ENCODE peak calls at places on chromosome 7, in four cellular contexts. One of them, this sample, is unnamed.

GRCh38 chr7:49773082-49773938 is at the start of gene VWC2:
- DNase-seq in foreskin fibroblast: no peak
- DNase-seq in nucleus accumbens: no peak
- DNase-seq in NCI-H774: no peak
- DNase-seq in this sample: peak

GRCh38 chr7:70523626-70524351 is 608.2 kb upstream of the GALNT17 start:
- DNase-seq in foreskin fibroblast: no peak
- DNase-seq in nucleus accumbens: no peak
- DNase-seq in NCI-H774: no peak
- DNase-seq in this sample: no peak

GRCh38 chr7:40987571-40987970 is 715.3 kb downstream of the INHBA start:
- DNase-seq in nucleus accumbens: no peak
- DNase-seq in NCI-H774: no peak
- DNase-seq in foreskin fibroblast: no peak
- DNase-seq in this sample: no peak

GRCh38 chr7:132996581-132997242 is 85.2 kb downstream of the CHCHD3 start:
- DNase-seq in NCI-H774: no peak
- DNase-seq in nucleus accumbens: no peak
- DNase-seq in foreskin fibroblast: no peak
- DNase-seq in this sample: no peak

GRCh38 chr7:45451636-45452035 is 122.5 kb upstream of the ADCY1 start:
- DNase-seq in nucleus accumbens: no peak
- DNase-seq in NCI-H774: no peak
- DNase-seq in foreskin fibroblast: peak
- DNase-seq in this sample: no peak

GRCh38 chr7:8430643-8431042 is 2.8 kb upstream of the NXPH1 start:
- DNase-seq in nucleus accumbens: no peak
- DNase-seq in foreskin fibroblast: no peak
- DNase-seq in NCI-H774: no peak
- DNase-seq in this sample: no peak

GRCh38 chr7:30692882-30693281 is 10.6 kb upstream of the CRHR2 start:
- DNase-seq in nucleus accumbens: no peak
- DNase-seq in NCI-H774: no peak
- DNase-seq in foreskin fibroblast: no peak
- DNase-seq in this sample: no peak

GRCh38 chr7:106767498-106768323 is 97.4 kb upstream of the PIK3CG start:
- DNase-seq in foreskin fibroblast: peak
- DNase-seq in NCI-H774: no peak
- DNase-seq in nucleus accumbens: no peak
- DNase-seq in this sample: no peak

GRCh38 chr7:101402081-101402779 is 39.6 kb downstream of the COL26A1 start:
- DNase-seq in NCI-H774: no peak
- DNase-seq in nucleus accumbens: no peak
- DNase-seq in foreskin fibroblast: peak
- DNase-seq in this sample: no peak

GRCh38 chr7:13240349-13240748 is 552.9 kb downstream of the ARL4A start:
- DNase-seq in NCI-H774: no peak
- DNase-seq in nucleus accumbens: no peak
- DNase-seq in foreskin fibroblast: peak
- DNase-seq in this sample: no peak

GRCh38 chr7:15977663-15978062 is 291.2 kb upstream of the MEOX2 start:
- DNase-seq in nucleus accumbens: no peak
- DNase-seq in NCI-H774: no peak
- DNase-seq in foreskin fibroblast: peak
- DNase-seq in this sample: no peak

GRCh38 chr7:122975341-122975740 is 20.2 kb downstream of the TAS2R16 start:
- DNase-seq in foreskin fibroblast: no peak
- DNase-seq in nucleus accumbens: no peak
- DNase-seq in NCI-H774: no peak
- DNase-seq in this sample: no peak

GRCh38 chr7:41891967-41892755 is 189.3 kb upstream of the INHBA start:
- DNase-seq in NCI-H774: no peak
- DNase-seq in nucleus accumbens: no peak
- DNase-seq in foreskin fibroblast: no peak
- DNase-seq in this sample: no peak

GRCh38 chr7:143519411-143520131 is 41.9 kb downstream of the TAS2R41 start:
- DNase-seq in foreskin fibroblast: peak
- DNase-seq in NCI-H774: no peak
- DNase-seq in nucleus accumbens: no peak
- DNase-seq in this sample: no peak

GRCh38 chr7:13948019-13948781 is 41.3 kb downstream of the ETV1 start:
- DNase-seq in foreskin fibroblast: peak
- DNase-seq in NCI-H774: peak
- DNase-seq in nucleus accumbens: no peak
- DNase-seq in this sample: no peak

GRCh38 chr7:27106181-27106905 is 3.9 kb upstream of the HOXA2 start:
- DNase-seq in nucleus accumbens: no peak
- DNase-seq in NCI-H774: no peak
- DNase-seq in foreskin fibroblast: peak
- DNase-seq in this sample: no peak

GRCh38 chr7:155791214-155791737 is 21.0 kb downstream of the SHH start:
- DNase-seq in foreskin fibroblast: no peak
- DNase-seq in NCI-H774: no peak
- DNase-seq in nucleus accumbens: no peak
- DNase-seq in this sample: no peak

GRCh38 chr7:101169838-101170531 is 4.6 kb upstream of the VGF start:
- DNase-seq in nucleus accumbens: peak
- DNase-seq in NCI-H774: peak
- DNase-seq in foreskin fibroblast: peak
- DNase-seq in this sample: peak

GRCh38 chr7:28729276-28729675 is 228.9 kb downstream of the TRIL start:
- DNase-seq in NCI-H774: peak
- DNase-seq in foreskin fibroblast: no peak
- DNase-seq in nucleus accumbens: no peak
- DNase-seq in this sample: no peak

GRCh38 chr7:16816820-16817219 is 12.0 kb upstream of the AGR2 start:
- DNase-seq in foreskin fibroblast: no peak
- DNase-seq in NCI-H774: no peak
- DNase-seq in nucleus accumbens: no peak
- DNase-seq in this sample: no peak

GRCh38 chr7:102129636-102130370 is 156.9 kb upstream of the SH2B2 start:
- DNase-seq in NCI-H774: no peak
- DNase-seq in nucleus accumbens: no peak
- DNase-seq in foreskin fibroblast: no peak
- DNase-seq in this sample: no peak

GRCh38 chr7:88226886-88227516 is 7.2 kb upstream of the SRI start:
- DNase-seq in NCI-H774: no peak
- DNase-seq in nucleus accumbens: no peak
- DNase-seq in foreskin fibroblast: peak
- DNase-seq in this sample: no peak

GRCh38 chr7:45215611-45216062 is 58.0 kb downstream of the RAMP3 start:
- DNase-seq in foreskin fibroblast: no peak
- DNase-seq in nucleus accumbens: no peak
- DNase-seq in NCI-H774: peak
- DNase-seq in this sample: no peak

GRCh38 chr7:25578991-25579687 is 350.9 kb upstream of the NPVF start:
- DNase-seq in foreskin fibroblast: no peak
- DNase-seq in NCI-H774: no peak
- DNase-seq in nucleus accumbens: no peak
- DNase-seq in this sample: no peak

GRCh38 chr7:70719120-70719519 is 412.8 kb upstream of the GALNT17 start:
- DNase-seq in NCI-H774: peak
- DNase-seq in foreskin fibroblast: no peak
- DNase-seq in nucleus accumbens: no peak
- DNase-seq in this sample: no peak

GRCh38 chr7:167087-167855 is 25.1 kb upstream of the FAM20C start:
- DNase-seq in foreskin fibroblast: no peak
- DNase-seq in NCI-H774: no peak
- DNase-seq in nucleus accumbens: no peak
- DNase-seq in this sample: no peak

GRCh38 chr7:43362652-43363428 is 220.1 kb upstream of the STK17A start:
- DNase-seq in NCI-H774: peak
- DNase-seq in nucleus accumbens: no peak
- DNase-seq in foreskin fibroblast: peak
- DNase-seq in this sample: no peak

GRCh38 chr7:47400741-47401206 is 181.1 kb downstream of the TNS3 start:
- DNase-seq in NCI-H774: no peak
- DNase-seq in nucleus accumbens: no peak
- DNase-seq in foreskin fibroblast: no peak
- DNase-seq in this sample: no peak

GRCh38 chr7:30321992-30322637 is 37.7 kb downstream of the ZNRF2 start:
- DNase-seq in nucleus accumbens: no peak
- DNase-seq in NCI-H774: no peak
- DNase-seq in foreskin fibroblast: peak
- DNase-seq in this sample: no peak

GRCh38 chr7:104807676-104808075 is 206.3 kb upstream of the KMT2E start:
- DNase-seq in foreskin fibroblast: no peak
- DNase-seq in nucleus accumbens: no peak
- DNase-seq in NCI-H774: no peak
- DNase-seq in this sample: no peak

GRCh38 chr7:120799147-120799546 is 58.8 kb downstream of the TSPAN12 start:
- DNase-seq in nucleus accumbens: no peak
- DNase-seq in foreskin fibroblast: no peak
- DNase-seq in NCI-H774: no peak
- DNase-seq in this sample: no peak

GRCh38 chr7:105680505-105681187 is 99.4 kb upstream of the EFCAB10 start:
- DNase-seq in nucleus accumbens: no peak
- DNase-seq in NCI-H774: no peak
- DNase-seq in foreskin fibroblast: peak
- DNase-seq in this sample: no peak

GRCh38 chr7:107961399-107961798 is 41.6 kb downstream of the LAMB1 start:
- DNase-seq in NCI-H774: no peak
- DNase-seq in foreskin fibroblast: peak
- DNase-seq in nucleus accumbens: no peak
- DNase-seq in this sample: no peak

GRCh38 chr7:109336531-109336930 is 766.9 kb downstream of the DNAJB9 start:
- DNase-seq in nucleus accumbens: no peak
- DNase-seq in foreskin fibroblast: no peak
- DNase-seq in NCI-H774: no peak
- DNase-seq in this sample: no peak

GRCh38 chr7:8125680-8126444 is 136.1 kb downstream of the ICA1 start:
- DNase-seq in NCI-H774: no peak
- DNase-seq in nucleus accumbens: no peak
- DNase-seq in foreskin fibroblast: no peak
- DNase-seq in this sample: no peak

GRCh38 chr7:66627151-66627681 is 1.5 kb upstream of the KCTD7 start:
- DNase-seq in NCI-H774: no peak
- DNase-seq in foreskin fibroblast: peak
- DNase-seq in nucleus accumbens: no peak
- DNase-seq in this sample: no peak

GRCh38 chr7:70238171-70238575 is 639.9 kb downstream of the AUTS2 start:
- DNase-seq in nucleus accumbens: no peak
- DNase-seq in NCI-H774: no peak
- DNase-seq in foreskin fibroblast: no peak
- DNase-seq in this sample: no peak

GRCh38 chr7:77327067-77327931 is 88.8 kb downstream of the GSAP start:
- DNase-seq in foreskin fibroblast: peak
- DNase-seq in nucleus accumbens: no peak
- DNase-seq in NCI-H774: no peak
- DNase-seq in this sample: no peak

GRCh38 chr7:136056827-136057226 is 79.7 kb upstream of the MTPN start:
- DNase-seq in nucleus accumbens: no peak
- DNase-seq in NCI-H774: no peak
- DNase-seq in foreskin fibroblast: no peak
- DNase-seq in this sample: no peak

This sample was measured in frontal cortex.